ENCODE peak calls at places on chromosome 13, in nine cellular contexts. J is BJ; V is AG04450; G is breast epithelium; C is HAP-1; K is cardiac muscle cell; N is CD4-positive, alpha-beta memory T cell; F is GM23338; D is CD4-positive, CD25-positive, alpha-beta regulatory T cell. Q is an unnamed sample.

GRCh38 chr13:24112791-24113190 is 47.7 kb upstream of the SPATA13 start:
- DNase-seq in G (no peak), N (no peak), J (no peak), D (no peak), F (no peak), K (no peak), C (no peak), V (no peak), Q (no peak)

GRCh38 chr13:114047358-114047881 is 73.5 kb upstream of the C13orf46 start:
- DNase-seq in J (no peak), G (no peak), C (no peak), N (no peak), F (no peak), K (no peak), D (no peak), V (no peak), Q (no peak)

GRCh38 chr13:41658057-41658642 is 200.8 kb downstream of the RGCC start:
- DNase-seq in D (no peak), J (no peak), V (peak; percentile 74), K (no peak), F (peak; percentile 26), C (no peak), N (no peak), G (no peak), Q (no peak)

GRCh38 chr13:53136554-53136953 is 107.9 kb downstream of the OLFM4 start:
- DNase-seq in G (no peak), C (no peak), J (no peak), V (no peak), N (no peak), K (no peak), F (no peak), D (no peak), Q (no peak)

GRCh38 chr13:50589139-50589538 is 254.4 kb downstream of the DLEU7 start:
- DNase-seq in J (peak; percentile 62), C (no peak), D (no peak), V (peak; percentile 65), G (no peak), F (no peak), K (no peak), N (no peak), Q (peak; percentile 68)

GRCh38 chr13:71866173-71867091 is 572 bp downstream of the DACH1 start:
- DNase-seq in G (peak; percentile 51), N (no peak), C (peak; percentile 51), F (peak; percentile 33), J (no peak), K (peak; percentile 72), D (no peak), V (no peak), Q (no peak)

GRCh38 chr13:41615520-41615838 is 158.1 kb downstream of the RGCC start:
- DNase-seq in G (no peak), D (no peak), V (no peak), N (no peak), C (no peak), F (no peak), J (no peak), K (no peak), Q (no peak)

GRCh38 chr13:21458457-21458815 is 667 bp downstream of the ZDHHC20 start:
- DNase-seq in F (peak; percentile 78), N (peak; percentile 63), D (peak; percentile 34), J (no peak), G (peak; percentile 75), K (peak; percentile 53), C (peak; percentile 55), V (no peak), Q (peak; percentile 39)

GRCh38 chr13:42272776-42273175 is 824 bp downstream of the AKAP11 start:
- DNase-seq in C (peak; percentile 15), F (no peak), V (no peak), K (no peak), G (no peak), N (no peak), D (no peak), J (no peak), Q (peak; percentile 16)

GRCh38 chr13:26380930-26381329 is 127.0 kb downstream of the CDK8 start:
- DNase-seq in D (no peak), C (no peak), G (no peak), J (no peak), K (no peak), F (no peak), N (no peak), V (no peak), Q (no peak)

DNA sequence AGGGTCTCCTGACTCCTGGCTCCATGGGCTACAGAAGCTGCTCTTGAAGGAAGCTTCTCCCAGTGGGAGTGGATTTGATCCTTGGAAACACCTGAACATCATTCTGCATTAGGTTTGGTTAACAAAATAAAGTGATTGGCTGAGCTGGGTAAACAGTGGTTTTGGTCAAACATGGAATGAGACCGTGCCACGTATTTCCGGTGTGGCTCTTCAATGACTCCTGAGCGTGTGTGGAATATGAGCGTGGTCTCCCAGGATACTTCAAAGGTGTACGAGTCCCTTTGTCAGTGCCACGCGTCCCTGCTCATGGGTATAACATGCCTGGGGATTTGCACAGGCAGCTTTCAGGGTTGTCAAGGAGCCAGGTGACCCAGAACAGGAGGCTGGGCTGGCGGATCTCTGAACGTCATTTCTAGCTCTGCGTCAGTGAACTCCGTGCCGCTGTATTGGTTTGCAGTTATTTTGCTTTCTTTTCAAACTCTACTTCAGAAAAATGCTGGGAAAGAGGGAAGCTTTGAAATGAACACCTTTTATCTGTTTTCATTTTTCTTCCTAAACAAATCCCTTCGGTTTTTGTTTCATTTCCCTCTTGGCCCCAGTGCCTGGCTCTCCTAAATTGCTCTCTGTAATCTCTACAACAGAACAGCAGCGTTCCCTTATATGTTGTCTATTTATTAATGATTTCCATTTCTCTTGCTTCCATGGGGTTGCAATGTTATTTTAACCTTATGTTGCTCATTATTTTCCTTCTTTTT is 26.3 kb upstream of the GJB6 start:
- DNase-seq in C (no peak), N (no peak), J (no peak), F (no peak), K (no peak), D (no peak), V (no peak), G (no peak), Q (no peak)
- H3K4me3 ChIP-seq in C (no peak overlapping the region), N (no peak overlapping the region), J (no peak overlapping the region), F (no peak overlapping the region), K (no peak overlapping the region), D (no peak overlapping the region), V (no peak overlapping the region), G (peak overlapping the region; percentile 28), Q (no peak overlapping the region)

GRCh38 chr13:99658266-99658991 is 157.2 kb downstream of the TM9SF2 start:
- DNase-seq in D (peak; percentile 35), G (peak; percentile 57), V (no peak), N (peak; percentile 74), K (peak; percentile 68), F (peak; percentile 80), C (peak; percentile 75), J (no peak), Q (peak; percentile 49)

GRCh38 chr13:99656843-99657506 is 155.7 kb downstream of the TM9SF2 start:
- DNase-seq in N (peak; percentile 76), D (peak; percentile 10), J (no peak), C (no peak), K (no peak), V (no peak), F (no peak), G (no peak), Q (peak; percentile 85)

GRCh38 chr13:99660101-99660500 is 158.8 kb downstream of the TM9SF2 start:
- DNase-seq in V (no peak), D (no peak), G (no peak), N (no peak), C (no peak), J (no peak), K (no peak), F (no peak), Q (no peak)

GRCh38 chr13:99657848-99658265 is 156.6 kb downstream of the TM9SF2 start:
- DNase-seq in C (no peak), F (peak; percentile 73), J (no peak), N (peak; percentile 59), K (peak; percentile 32), D (peak; percentile 11), G (no peak), V (no peak), Q (no peak)

GRCh38 chr13:99659234-99659633 is 158.0 kb downstream of the TM9SF2 start:
- DNase-seq in N (no peak), G (no peak), D (no peak), F (peak; percentile 65), K (peak; percentile 35), J (no peak), V (no peak), C (peak; percentile 79), Q (peak; percentile 45)
- H3K4me3 ChIP-seq in N (peak overlapping the region; percentile 52), G (no peak overlapping the region), D (peak overlapping the region; percentile 75), F (peak overlapping the region; percentile 41), K (no peak overlapping the region), J (no peak overlapping the region), V (no peak overlapping the region), C (no peak overlapping the region), Q (no peak overlapping the region)

DNA sequence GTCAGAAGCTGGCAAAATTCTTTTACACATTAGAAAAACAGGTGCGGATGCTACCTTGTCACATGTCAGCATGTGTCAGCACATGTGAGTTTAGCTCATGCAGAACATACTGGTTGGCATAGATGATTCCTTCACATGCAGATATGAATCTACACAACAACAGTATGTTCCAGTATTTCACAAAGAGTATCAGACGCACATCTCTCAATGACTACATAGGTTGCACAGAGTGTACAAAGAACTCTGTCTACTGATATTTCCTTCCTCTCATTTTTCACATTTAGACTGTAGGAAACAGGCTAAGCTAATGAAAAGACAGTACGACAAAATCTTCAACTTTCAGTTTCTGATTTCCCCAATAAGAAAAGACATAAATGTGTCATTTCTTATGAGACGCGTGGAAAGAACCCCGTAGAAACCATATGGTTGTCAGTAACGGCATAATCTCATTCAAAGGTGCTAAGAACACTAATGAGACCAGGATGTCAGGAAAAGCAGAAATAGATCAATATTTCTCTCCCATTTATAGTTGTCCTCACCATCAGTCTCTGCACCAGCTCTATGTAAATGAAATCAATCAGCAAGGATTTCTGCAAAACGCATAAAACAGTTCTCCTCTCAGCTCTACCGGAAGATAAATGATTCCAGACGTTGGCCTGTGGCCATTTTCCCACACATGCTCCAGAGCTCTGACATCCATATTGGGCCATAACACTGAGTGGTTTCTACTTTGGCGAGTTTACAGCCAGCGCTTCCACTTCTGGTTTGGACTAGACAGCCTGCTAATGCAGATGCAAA is 81.2 kb downstream of the STARD13 start:
- DNase-seq in N (no peak), D (no peak), C (no peak), J (peak; percentile 82), V (no peak), G (no peak), F (no peak), K (no peak), Q (no peak)
- H3K4me3 ChIP-seq in N (no peak overlapping the region), D (peak overlapping the region; percentile 27), C (no peak overlapping the region), J (peak overlapping the region; percentile 25), V (peak overlapping the region; percentile 38), G (peak overlapping the region; percentile 32), F (no peak overlapping the region), K (no peak overlapping the region), Q (no peak overlapping the region)

GRCh38 chr13:74032325-74032724 is 101.9 kb downstream of the KLF12 start:
- DNase-seq in F (no peak), J (no peak), G (no peak), K (no peak), C (no peak), V (no peak), D (no peak), N (no peak), Q (no peak)
- H3K4me3 ChIP-seq in F (no peak overlapping the region), J (no peak overlapping the region), G (peak overlapping the region; percentile 15), K (no peak overlapping the region), C (no peak overlapping the region), V (no peak overlapping the region), D (no peak overlapping the region), N (no peak overlapping the region), Q (no peak overlapping the region)

Q was measured in Jurkat, Clone E6-1.